ENCODE peak calls at places on chromosomes 7 and 10, in nine cellular contexts. One of them, this sample, is unnamed.

GRCh38 chr10:77784856-77785255 is 141.7 kb downstream of the DLG5 start:
- DNase-seq in RPMI7951: peak; percentile 4
- DNase-seq in HFF-Myc: no peak
- DNase-seq in activated CD4-positive, alpha-beta T cell treated with anti-CD3 and anti-CD28 coated beads, Interleukin-2, amount 50 U/mL, for 48 hours: no peak
- DNase-seq in GM12865: no peak
- DNase-seq in foreskin keratinocyte: no peak
- DNase-seq in uterus: no peak
- DNase-seq in cardiac muscle cell: no peak
- DNase-seq in adipocyte: peak; percentile 70
- DNase-seq in this sample: no peak

GRCh38 chr7:86911703-86912102 is 147.8 kb downstream of the ELAPOR2 start:
- DNase-seq in RPMI7951: no peak
- DNase-seq in HFF-Myc: no peak
- DNase-seq in activated CD4-positive, alpha-beta T cell treated with anti-CD3 and anti-CD28 coated beads, Interleukin-2, amount 50 U/mL, for 48 hours: no peak
- DNase-seq in GM12865: peak; percentile 9
- DNase-seq in foreskin keratinocyte: no peak
- DNase-seq in uterus: no peak
- DNase-seq in cardiac muscle cell: no peak
- DNase-seq in adipocyte: peak; percentile 3
- DNase-seq in this sample: no peak

GRCh38 chr10:130902471-130902870 is 409.1 kb downstream of the TCERG1L start:
- DNase-seq in RPMI7951: no peak
- DNase-seq in HFF-Myc: no peak
- DNase-seq in activated CD4-positive, alpha-beta T cell treated with anti-CD3 and anti-CD28 coated beads, Interleukin-2, amount 50 U/mL, for 48 hours: no peak
- DNase-seq in GM12865: no peak
- DNase-seq in foreskin keratinocyte: no peak
- DNase-seq in uterus: no peak
- DNase-seq in cardiac muscle cell: no peak
- DNase-seq in adipocyte: no peak
- DNase-seq in this sample: no peak

GRCh38 chr10:112517381-112517976 is 70.5 kb downstream of the VTI1A start:
- DNase-seq in RPMI7951: no peak
- DNase-seq in HFF-Myc: no peak
- DNase-seq in activated CD4-positive, alpha-beta T cell treated with anti-CD3 and anti-CD28 coated beads, Interleukin-2, amount 50 U/mL, for 48 hours: no peak
- DNase-seq in GM12865: no peak
- DNase-seq in foreskin keratinocyte: peak; percentile 77
- DNase-seq in uterus: no peak
- DNase-seq in cardiac muscle cell: no peak
- DNase-seq in adipocyte: no peak
- DNase-seq in this sample: no peak

GRCh38 chr7:99459087-99459486 is 6.9 kb downstream of the ATP5MF start:
- DNase-seq in RPMI7951: peak; percentile 25
- DNase-seq in HFF-Myc: no peak
- DNase-seq in activated CD4-positive, alpha-beta T cell treated with anti-CD3 and anti-CD28 coated beads, Interleukin-2, amount 50 U/mL, for 48 hours: peak; percentile 27
- DNase-seq in GM12865: peak; percentile 48
- DNase-seq in foreskin keratinocyte: peak; percentile 7
- DNase-seq in uterus: no peak
- DNase-seq in cardiac muscle cell: no peak
- DNase-seq in adipocyte: peak; percentile 15
- DNase-seq in this sample: no peak

GRCh38 chr7:135510603-135511183 is 791 bp upstream of the CNOT4 start:
- DNase-seq in RPMI7951: peak; percentile 38
- DNase-seq in HFF-Myc: no peak
- DNase-seq in activated CD4-positive, alpha-beta T cell treated with anti-CD3 and anti-CD28 coated beads, Interleukin-2, amount 50 U/mL, for 48 hours: no peak
- DNase-seq in GM12865: peak; percentile 9
- DNase-seq in foreskin keratinocyte: no peak
- DNase-seq in uterus: no peak
- DNase-seq in cardiac muscle cell: no peak
- DNase-seq in adipocyte: peak; percentile 66
- DNase-seq in this sample: no peak

GRCh38 chr10:89147256-89147655 is 59.9 kb downstream of the CH25H start:
- DNase-seq in RPMI7951: peak; percentile 4
- DNase-seq in HFF-Myc: no peak
- DNase-seq in activated CD4-positive, alpha-beta T cell treated with anti-CD3 and anti-CD28 coated beads, Interleukin-2, amount 50 U/mL, for 48 hours: no peak
- DNase-seq in GM12865: no peak
- DNase-seq in foreskin keratinocyte: peak; percentile 83
- DNase-seq in uterus: no peak
- DNase-seq in cardiac muscle cell: no peak
- DNase-seq in adipocyte: peak; percentile 62
- DNase-seq in this sample: no peak

GRCh38 chr10:62815373-62816111 is 624 bp downstream of the EGR2 start:
- DNase-seq in RPMI7951: peak; percentile 16
- DNase-seq in HFF-Myc: no peak
- DNase-seq in activated CD4-positive, alpha-beta T cell treated with anti-CD3 and anti-CD28 coated beads, Interleukin-2, amount 50 U/mL, for 48 hours: peak; percentile 35
- DNase-seq in GM12865: peak; percentile 39
- DNase-seq in foreskin keratinocyte: peak; percentile 42
- DNase-seq in uterus: no peak
- DNase-seq in cardiac muscle cell: peak; percentile 12
- DNase-seq in adipocyte: peak; percentile 38
- DNase-seq in this sample: no peak

GRCh38 chr7:128963327-128963757 is 25.6 kb downstream of the IRF5 start:
- DNase-seq in RPMI7951: no peak
- DNase-seq in HFF-Myc: no peak
- DNase-seq in activated CD4-positive, alpha-beta T cell treated with anti-CD3 and anti-CD28 coated beads, Interleukin-2, amount 50 U/mL, for 48 hours: peak; percentile 26
- DNase-seq in GM12865: peak; percentile 74
- DNase-seq in foreskin keratinocyte: peak; percentile 22
- DNase-seq in uterus: no peak
- DNase-seq in cardiac muscle cell: no peak
- DNase-seq in adipocyte: peak; percentile 29
- DNase-seq in this sample: no peak

This sample was measured in H4.